ENCODE peak calls at places on chromosomes 2 and 18, in four cellular contexts. One of them, this sample, is unnamed.

GRCh38 chr2:228777855-228778355 is 493.2 kb downstream of the PID1 start:
- DNase-seq in H1: no peak
- DNase-seq in A549: no peak
- DNase-seq in K562: no peak
- DNase-seq in this sample: no peak

GRCh38 chr2:190698895-190699294 is 50.0 kb downstream of the NAB1 start:
- DNase-seq in K562: no peak
- DNase-seq in H1: no peak
- DNase-seq in A549: peak; percentile 18
- DNase-seq in this sample: peak; percentile 14

GRCh38 chr2:127663566-127664064 is 11.7 kb downstream of the LIMS2 start:
- DNase-seq in H1: no peak
- DNase-seq in K562: no peak
- DNase-seq in A549: no peak
- DNase-seq in this sample: no peak

GRCh38 chr2:25042321-25043240 is 705 bp downstream of the EFR3B start:
- DNase-seq in K562: peak; percentile 16
- DNase-seq in A549: peak; percentile 32
- DNase-seq in H1: peak; percentile 76
- DNase-seq in this sample: no peak

GRCh38 chr18:47881752-47882455 is 48.6 kb downstream of the SMAD2 start:
- DNase-seq in K562: no peak
- DNase-seq in A549: peak; percentile 64
- DNase-seq in H1: no peak
- DNase-seq in this sample: peak; percentile 66

GRCh38 chr2:201260302-201260800 is at the start of gene CASP8:
- DNase-seq in H1: no peak
- DNase-seq in K562: no peak
- DNase-seq in A549: peak; percentile 37
- DNase-seq in this sample: peak; percentile 55

GRCh38 chr2:26002617-26003310 is 20.5 kb upstream of the KIF3C start:
- DNase-seq in K562: no peak
- DNase-seq in A549: no peak
- DNase-seq in H1: no peak
- DNase-seq in this sample: no peak

GRCh38 chr2:226213717-226214116 is 585.9 kb downstream of the IRS1 start:
- DNase-seq in A549: peak; percentile 32
- DNase-seq in K562: no peak
- DNase-seq in H1: no peak
- DNase-seq in this sample: no peak

GRCh38 chr18:49013961-49014604 is 63.3 kb upstream of the SMAD7 start:
- DNase-seq in H1: peak; percentile 43
- DNase-seq in K562: no peak
- DNase-seq in A549: no peak
- DNase-seq in this sample: no peak

GRCh38 chr2:21326152-21326551 is 202.4 kb downstream of the TDRD15 start:
- DNase-seq in K562: no peak
- DNase-seq in A549: no peak
- DNase-seq in H1: no peak
- DNase-seq in this sample: no peak

GRCh38 chr2:65918760-65919187 is 486.4 kb upstream of the SPRED2 start:
- DNase-seq in A549: no peak
- DNase-seq in K562: no peak
- DNase-seq in H1: no peak
- DNase-seq in this sample: peak; percentile 76
- TF ChIP-seq PHF8 in A549: no peak
- TF ChIP-seq PHF8 in K562: no peak
- TF ChIP-seq PHF8 in H1: no peak
- TF ChIP-seq PHF8 in this sample: no peak

GRCh38 chr2:196277002-196277401 is 105.6 kb upstream of the STK17B start:
- DNase-seq in H1: no peak
- DNase-seq in K562: peak; percentile 23
- DNase-seq in A549: no peak
- DNase-seq in this sample: no peak
- TF ChIP-seq PHF8 in H1: no peak
- TF ChIP-seq PHF8 in K562: no peak
- TF ChIP-seq PHF8 in A549: no peak
- TF ChIP-seq PHF8 in this sample: no peak

GRCh38 chr2:113757059-113757657 is 716 bp upstream of the SLC35F5 start:
- DNase-seq in K562: no peak
- DNase-seq in A549: no peak
- DNase-seq in H1: no peak
- DNase-seq in this sample: peak; percentile 23

GRCh38 chr2:113754160-113754559 is 2.3 kb downstream of the SLC35F5 start:
- DNase-seq in H1: no peak
- DNase-seq in A549: no peak
- DNase-seq in K562: no peak
- DNase-seq in this sample: no peak

GRCh38 chr2:113755690-113756063 is 765 bp downstream of the SLC35F5 start:
- DNase-seq in A549: peak; percentile 10
- DNase-seq in H1: no peak
- DNase-seq in K562: no peak
- DNase-seq in this sample: peak; percentile 12

GRCh38 chr2:113756088-113757058 is at the start of gene SLC35F5:
- DNase-seq in K562: peak; percentile 94
- DNase-seq in H1: peak; percentile 97
- DNase-seq in A549: peak; percentile 91
- DNase-seq in this sample: peak; percentile 83

GRCh38 chr2:113754989-113755689 is 1.3 kb downstream of the SLC35F5 start:
- DNase-seq in A549: peak; percentile 12
- DNase-seq in K562: no peak
- DNase-seq in H1: no peak
- DNase-seq in this sample: peak; percentile 43
- TF ChIP-seq PHF8 in A549: no peak
- TF ChIP-seq PHF8 in K562: no peak
- TF ChIP-seq PHF8 in H1: no peak
- TF ChIP-seq PHF8 in this sample: no peak

GRCh38 chr2:69916151-69916550 is 1.2 kb downstream of the MXD1 start:
- DNase-seq in K562: no peak
- DNase-seq in H1: no peak
- DNase-seq in A549: no peak
- DNase-seq in this sample: no peak

GRCh38 chr2:69915050-69915945 is at the start of gene MXD1:
- DNase-seq in A549: no peak
- DNase-seq in K562: peak; percentile 46
- DNase-seq in H1: no peak
- DNase-seq in this sample: no peak

GRCh38 chr2:69914235-69915049 is 467 bp upstream of the MXD1 start:
- DNase-seq in K562: peak; percentile 95
- DNase-seq in A549: peak; percentile 100
- DNase-seq in H1: peak; percentile 98
- DNase-seq in this sample: peak; percentile 100

GRCh38 chr2:69907216-69907615 is 7.7 kb upstream of the MXD1 start:
- DNase-seq in K562: no peak
- DNase-seq in H1: no peak
- DNase-seq in A549: no peak
- DNase-seq in this sample: no peak

GRCh38 chr2:69911985-69912563 is 2.8 kb upstream of the MXD1 start:
- DNase-seq in A549: peak; percentile 67
- DNase-seq in K562: no peak
- DNase-seq in H1: no peak
- DNase-seq in this sample: peak; percentile 66
- TF ChIP-seq PHF8 in A549: no peak
- TF ChIP-seq PHF8 in K562: no peak
- TF ChIP-seq PHF8 in H1: no peak
- TF ChIP-seq PHF8 in this sample: no peak

GRCh38 chr2:239644016-239644415 is 243.2 kb upstream of the HDAC4 start:
- DNase-seq in H1: no peak
- DNase-seq in K562: no peak
- DNase-seq in A549: peak; percentile 38
- DNase-seq in this sample: peak; percentile 32
- TF ChIP-seq PHF8 in H1: no peak
- TF ChIP-seq PHF8 in K562: no peak
- TF ChIP-seq PHF8 in A549: no peak
- TF ChIP-seq PHF8 in this sample: no peak

GRCh38 chr2:66582364-66582974 is 147.5 kb downstream of the MEIS1 start:
- DNase-seq in H1: no peak
- DNase-seq in K562: no peak
- DNase-seq in A549: no peak
- DNase-seq in this sample: no peak
- TF ChIP-seq PHF8 in H1: no peak
- TF ChIP-seq PHF8 in K562: no peak
- TF ChIP-seq PHF8 in A549: no peak
- TF ChIP-seq PHF8 in this sample: no peak

GRCh38 chr2:219642064-219642444 is 14.6 kb downstream of the SLC4A3 start:
- DNase-seq in H1: no peak
- DNase-seq in A549: no peak
- DNase-seq in K562: no peak
- DNase-seq in this sample: no peak

GRCh38 chr2:219643788-219644398 is 16.5 kb downstream of the SLC4A3 start:
- DNase-seq in H1: no peak
- DNase-seq in K562: no peak
- DNase-seq in A549: peak; percentile 21
- DNase-seq in this sample: no peak

GRCh38 chr2:219642465-219643083 is 15.1 kb downstream of the SLC4A3 start:
- DNase-seq in K562: peak; percentile 87
- DNase-seq in H1: peak; percentile 96
- DNase-seq in A549: peak; percentile 94
- DNase-seq in this sample: peak; percentile 93

GRCh38 chr2:219641390-219642063 is 14.1 kb downstream of the SLC4A3 start:
- DNase-seq in A549: no peak
- DNase-seq in K562: no peak
- DNase-seq in H1: no peak
- DNase-seq in this sample: no peak

DNA sequence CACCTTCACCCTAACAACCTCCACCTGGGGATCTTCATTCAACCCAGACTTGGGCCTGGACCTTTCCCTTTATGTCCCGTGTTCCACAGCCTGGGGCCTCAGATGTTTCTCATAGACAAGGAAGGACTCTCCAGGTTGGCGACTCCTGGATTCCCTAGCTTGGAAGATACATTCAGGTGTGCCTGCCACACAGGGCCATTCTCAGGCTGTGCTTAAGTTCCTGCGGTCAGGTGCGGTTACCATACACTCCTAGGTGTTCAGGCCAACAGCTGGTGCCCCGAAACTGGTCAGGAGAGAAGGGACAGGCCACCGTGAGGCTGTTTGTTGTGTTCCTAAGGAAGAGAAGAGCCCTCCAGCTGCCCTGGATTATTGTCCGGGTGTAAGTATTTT is 15.6 kb downstream of the SLC4A3 start:
- DNase-seq in H1: no peak
- DNase-seq in A549: no peak
- DNase-seq in K562: no peak
- DNase-seq in this sample: no peak
- TF ChIP-seq PHF8 in H1: no peak
- TF ChIP-seq PHF8 in A549: no peak
- TF ChIP-seq PHF8 in K562: no peak
- TF ChIP-seq PHF8 in this sample: no peak

GRCh38 chr18:23193727-23194126 is 58.4 kb downstream of the CABLES1 start:
- DNase-seq in H1: no peak
- DNase-seq in K562: no peak
- DNase-seq in A549: no peak
- DNase-seq in this sample: no peak

GRCh38 chr18:23191952-23192662 is 56.8 kb downstream of the CABLES1 start:
- DNase-seq in H1: no peak
- DNase-seq in A549: no peak
- DNase-seq in K562: no peak
- DNase-seq in this sample: no peak

GRCh38 chr18:23194969-23195957 is 60.0 kb downstream of the CABLES1 start:
- DNase-seq in H1: no peak
- DNase-seq in K562: no peak
- DNase-seq in A549: no peak
- DNase-seq in this sample: no peak

GRCh38 chr18:23196119-23197004 is 61.1 kb downstream of the CABLES1 start:
- DNase-seq in K562: no peak
- DNase-seq in H1: peak; percentile 61
- DNase-seq in A549: no peak
- DNase-seq in this sample: no peak

DNA sequence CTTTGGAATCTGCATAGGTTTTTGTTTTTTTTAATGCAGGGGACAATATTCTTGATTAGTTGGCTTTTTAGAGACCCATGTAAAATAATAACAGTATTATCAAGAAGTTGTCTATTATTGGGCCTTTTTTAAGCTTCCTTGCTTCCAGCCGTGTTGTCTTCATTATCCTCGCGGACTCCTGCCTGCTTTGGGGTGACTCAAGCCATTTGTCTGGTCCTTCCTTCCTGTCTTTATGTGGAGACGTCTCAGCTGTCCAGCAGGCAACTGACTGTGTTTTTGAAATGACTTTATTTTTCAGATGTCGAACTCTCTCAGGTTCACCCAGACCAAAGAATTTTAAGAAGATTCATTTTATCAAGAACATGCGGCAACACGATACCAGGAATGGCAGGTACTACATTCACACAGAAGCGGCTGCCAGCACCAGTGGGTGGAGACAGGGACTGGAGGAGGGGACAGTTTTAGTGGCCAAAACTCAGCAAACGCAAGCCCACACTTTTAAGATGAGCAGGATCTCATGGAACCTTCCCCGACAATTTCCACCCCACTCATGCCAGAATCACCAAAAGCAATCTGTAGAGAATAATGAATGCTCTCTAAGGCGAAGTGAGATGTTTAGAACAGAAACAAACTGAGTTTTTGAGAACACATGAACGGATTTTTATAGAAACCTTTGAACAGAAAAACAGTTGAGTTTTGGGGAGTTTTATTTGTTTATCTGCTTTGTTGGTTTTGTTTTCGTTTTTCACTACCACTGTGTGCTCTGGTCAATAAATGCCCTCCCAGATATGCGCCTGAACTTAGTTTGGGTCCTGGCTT is 59.1 kb downstream of the CABLES1 start:
- DNase-seq in H1: no peak
- DNase-seq in K562: no peak
- DNase-seq in A549: no peak
- DNase-seq in this sample: no peak
- TF ChIP-seq PHF8 in H1: no peak
- TF ChIP-seq PHF8 in K562: no peak
- TF ChIP-seq PHF8 in A549: no peak
- TF ChIP-seq PHF8 in this sample: no peak

GRCh38 chr2:70767094-70767698 is 804 bp downstream of the ADD2 start:
- DNase-seq in A549: peak; percentile 42
- DNase-seq in H1: peak; percentile 80
- DNase-seq in K562: peak; percentile 78
- DNase-seq in this sample: no peak
- TF ChIP-seq PHF8 in A549: no peak
- TF ChIP-seq PHF8 in H1: peak; percentile 60
- TF ChIP-seq PHF8 in K562: no peak
- TF ChIP-seq PHF8 in this sample: no peak